ENCODE peak calls at places on chromosomes 4 and X, in five cellular contexts. I is SK-MEL-5, K is HTR-8/SVneo, U is T-helper 2 cell, S is EL. B is an unnamed sample.

GRCh38 chr4:2318476-2318875 is 56.6 kb upstream of the MXD4 start:
- DNase-seq in S (no peak), U (no peak), K (no peak), I (no peak), B (no peak)

GRCh38 chr4:98113005-98113404 is 30.3 kb downstream of the STPG2 start:
- DNase-seq in S (peak), I (peak), U (peak), K (no peak), B (peak)

GRCh38 chr4:10584042-10584441 is 100.5 kb downstream of the CLNK start:
- DNase-seq in K (peak), I (peak), S (peak), U (peak), B (peak)

GRCh38 chr4:184721254-184721653 is 12.6 kb downstream of the CENPU start:
- DNase-seq in K (no peak), U (no peak), S (no peak), I (no peak), B (no peak)

GRCh38 chrX:118420462-118420861 is 74.6 kb downstream of the WDR44 start:
- DNase-seq in K (peak), I (no peak), U (peak), S (peak), B (no peak)

GRCh38 chrX:153769158-153769864 is 5.3 kb downstream of the PLXNB3 start:
- DNase-seq in S (no peak), U (no peak), I (no peak), K (no peak), B (no peak)

GRCh38 chr4:59455751-59456150 is 1744.4 kb upstream of the ADGRL3 start:
- DNase-seq in I (no peak), S (no peak), K (no peak), U (no peak), B (no peak)

GRCh38 chr4:90597927-90598326 is 470.7 kb downstream of the CCSER1 start:
- DNase-seq in S (no peak), U (no peak), K (no peak), I (no peak), B (no peak)

GRCh38 chrX:152926279-152926678 is 28.4 kb downstream of the ZNF185 start:
- DNase-seq in U (peak), K (peak), I (peak), S (peak), B (peak)

GRCh38 chr4:174808119-174808518 is 20.9 kb downstream of the GLRA3 start:
- DNase-seq in I (no peak), U (no peak), K (no peak), S (no peak), B (no peak)

GRCh38 chrX:68921937-68922456 is 93.2 kb downstream of the EFNB1 start:
- DNase-seq in K (no peak), U (no peak), I (peak), S (no peak), B (no peak)

GRCh38 chr4:61753739-61754138 is 553.6 kb downstream of the ADGRL3 start:
- DNase-seq in I (no peak), U (no peak), S (no peak), K (no peak), B (no peak)

GRCh38 chr4:3484057-3484973 is 21.2 kb downstream of the DOK7 start:
- DNase-seq in S (no peak), U (no peak), I (no peak), K (no peak), B (no peak)

GRCh38 chrX:150362599-150363481 is at the start of gene MAMLD1:
- DNase-seq in K (no peak), U (peak), I (no peak), S (peak), B (peak)

GRCh38 chr4:39169426-39169825 is 12.9 kb upstream of the WDR19 start:
- DNase-seq in U (peak), I (no peak), S (peak), K (no peak), B (no peak)

GRCh38 chrX:18582910-18583493 is 88.9 kb downstream of the RS1 start:
- DNase-seq in K (no peak), S (no peak), I (no peak), U (no peak), B (no peak)

GRCh38 chrX:44572340-44572938 is 29.8 kb upstream of the FUNDC1 start:
- DNase-seq in K (no peak), S (no peak), U (no peak), I (no peak), B (no peak)

GRCh38 chr4:62003695-62004094 is 803.6 kb downstream of the ADGRL3 start:
- DNase-seq in K (no peak), I (no peak), S (no peak), U (no peak), B (no peak)

GRCh38 chr4:125266901-125267601 is 47.7 kb upstream of the FAT4 start:
- DNase-seq in K (peak), I (no peak), S (peak), U (no peak), B (peak)

GRCh38 chrX:10821293-10821692 is 200.9 kb upstream of the MID1 start:
- DNase-seq in U (no peak), I (peak), K (no peak), S (no peak), B (no peak)

GRCh38 chr4:153735901-153736461 is 23.8 kb downstream of the RNF175 start:
- DNase-seq in U (no peak), I (no peak), S (no peak), K (no peak), B (no peak)

GRCh38 chrX:720858-721257 is 90.3 kb downstream of the SHOX start:
- DNase-seq in I (no peak), S (no peak), U (no peak), K (no peak), B (no peak)

GRCh38 chr4:116702949-116703348 is 382.4 kb downstream of the TRAM1L1 start:
- DNase-seq in S (no peak), U (no peak), I (peak), K (no peak), B (no peak)

B was measured in HFFc6.